ENCODE peak calls at places on chromosomes 7 and 10, in five cellular contexts. I is Peyer's patch, G is C1 segment of cervical spinal cord, K is putamen, J is brain microvascular endothelial cell. D is an unnamed sample.

GRCh38 chr10:133260895-133261725 is 15.6 kb downstream of the ADAM8 start:
- DNase-seq in I (peak; percentile 74), K (peak; percentile 41), J (no peak), G (peak; percentile 48), D (peak; percentile 48)

GRCh38 chr10:57661206-57661605 is 606.5 kb downstream of the IPMK start:
- DNase-seq in G (no peak), I (no peak), K (no peak), J (no peak), D (no peak)

GRCh38 chr10:71011141-71011540 is 122.8 kb upstream of the PCBD1 start:
- DNase-seq in J (no peak), K (no peak), G (no peak), I (no peak), D (no peak)

GRCh38 chr7:41881313-41882130 is 178.6 kb upstream of the INHBA start:
- DNase-seq in I (peak; percentile 81), J (peak; percentile 78), K (peak; percentile 43), G (peak; percentile 43), D (peak; percentile 72)

GRCh38 chr10:48779077-48779476 is 94.4 kb downstream of the WDFY4 start:
- DNase-seq in G (no peak), J (no peak), I (no peak), K (no peak), D (no peak)

GRCh38 chr10:114683162-114683561 is 25.1 kb upstream of the ABLIM1 start:
- DNase-seq in G (no peak), K (no peak), I (no peak), J (no peak), D (no peak)

GRCh38 chr7:120833551-120833950 is 24.4 kb downstream of the TSPAN12 start:
- DNase-seq in J (no peak), K (no peak), G (no peak), I (no peak), D (no peak)

GRCh38 chr7:84384417-84384816 is 189.8 kb upstream of the SEMA3A start:
- DNase-seq in G (no peak), K (no peak), I (no peak), J (peak; percentile 4), D (no peak)

GRCh38 chr7:2043316-2044039 is 189.3 kb downstream of the MAD1L1 start:
- DNase-seq in I (no peak), K (no peak), G (no peak), J (no peak), D (no peak)

GRCh38 chr10:77864151-77864851 is 62.3 kb downstream of the DLG5 start:
- DNase-seq in J (no peak), K (no peak), G (no peak), I (no peak), D (no peak)

GRCh38 chr7:25852249-25852994 is 299.6 kb upstream of the NFE2L3 start:
- DNase-seq in G (no peak), I (peak; percentile 68), J (no peak), K (no peak), D (no peak)

GRCh38 chr10:9819756-9820494 is 1197.7 kb upstream of the CELF2 start:
- DNase-seq in J (no peak), K (no peak), I (no peak), G (no peak), D (no peak)

GRCh38 chr7:74401137-74401859 is 52.4 kb upstream of the GTF2IRD1 start:
- DNase-seq in G (peak; percentile 56), J (peak; percentile 48), K (peak; percentile 48), I (peak; percentile 90), D (peak; percentile 46)

GRCh38 chr10:13831711-13832110 is 244.9 kb downstream of the PRPF18 start:
- DNase-seq in J (no peak), K (no peak), I (no peak), G (no peak), D (no peak)

GRCh38 chr7:65371468-65371867 is 2.2 kb upstream of the ZNF92 start:
- DNase-seq in G (peak; percentile 8), K (peak; percentile 64), I (no peak), J (no peak), D (peak; percentile 75)